ENCODE peak calls at places on chromosomes 6 and 20, in eight cellular contexts. One of them, this sample, is unnamed.

GRCh38 chr20:30816182-30816645 is 441.2 kb upstream of the DEFB115 start:
- DNase-seq in adrenal gland: no peak
- DNase-seq in GM06990: no peak
- DNase-seq in stomach: no peak
- DNase-seq in psoas muscle: peak; percentile 36
- DNase-seq in dorsolateral prefrontal cortex: no peak
- DNase-seq in fibroblast of the aortic adventitia: no peak
- DNase-seq in PC-9: no peak
- DNase-seq in this sample: no peak

GRCh38 chr20:50270569-50270968 is 79.9 kb downstream of the CEBPB start:
- DNase-seq in adrenal gland: no peak
- DNase-seq in GM06990: no peak
- DNase-seq in stomach: no peak
- DNase-seq in psoas muscle: no peak
- DNase-seq in dorsolateral prefrontal cortex: no peak
- DNase-seq in fibroblast of the aortic adventitia: no peak
- DNase-seq in PC-9: no peak
- DNase-seq in this sample: no peak

GRCh38 chr6:11798096-11798495 is 19.5 kb upstream of the ADTRP start:
- DNase-seq in adrenal gland: no peak
- DNase-seq in GM06990: no peak
- DNase-seq in stomach: no peak
- DNase-seq in psoas muscle: no peak
- DNase-seq in dorsolateral prefrontal cortex: no peak
- DNase-seq in fibroblast of the aortic adventitia: no peak
- DNase-seq in PC-9: no peak
- DNase-seq in this sample: no peak

GRCh38 chr6:35687658-35688604 is 784 bp downstream of the FKBP5 start:
- DNase-seq in adrenal gland: peak; percentile 76
- DNase-seq in GM06990: peak; percentile 72
- DNase-seq in stomach: peak; percentile 69
- DNase-seq in psoas muscle: peak; percentile 67
- DNase-seq in dorsolateral prefrontal cortex: peak; percentile 56
- DNase-seq in fibroblast of the aortic adventitia: peak; percentile 58
- DNase-seq in PC-9: peak; percentile 56
- DNase-seq in this sample: peak; percentile 61

GRCh38 chr6:96702626-96703025 is 134.7 kb downstream of the GPR63 start:
- DNase-seq in adrenal gland: no peak
- DNase-seq in GM06990: no peak
- DNase-seq in stomach: no peak
- DNase-seq in psoas muscle: no peak
- DNase-seq in dorsolateral prefrontal cortex: no peak
- DNase-seq in fibroblast of the aortic adventitia: no peak
- DNase-seq in PC-9: no peak
- DNase-seq in this sample: no peak

GRCh38 chr20:24095753-24096152 is 107.2 kb upstream of the GGTLC1 start:
- DNase-seq in adrenal gland: peak; percentile 34
- DNase-seq in GM06990: no peak
- DNase-seq in stomach: no peak
- DNase-seq in psoas muscle: no peak
- DNase-seq in dorsolateral prefrontal cortex: no peak
- DNase-seq in fibroblast of the aortic adventitia: no peak
- DNase-seq in PC-9: peak; percentile 76
- DNase-seq in this sample: no peak

GRCh38 chr6:144286503-144287393 is 1.6 kb downstream of the UTRN start:
- DNase-seq in adrenal gland: peak; percentile 90
- DNase-seq in GM06990: peak; percentile 16
- DNase-seq in stomach: peak; percentile 79
- DNase-seq in psoas muscle: peak; percentile 74
- DNase-seq in dorsolateral prefrontal cortex: no peak
- DNase-seq in fibroblast of the aortic adventitia: peak; percentile 86
- DNase-seq in PC-9: peak; percentile 90
- DNase-seq in this sample: peak; percentile 98

GRCh38 chr6:129567374-129567773 is 142.6 kb downstream of the ARHGAP18 start:
- DNase-seq in adrenal gland: peak; percentile 25
- DNase-seq in GM06990: no peak
- DNase-seq in stomach: no peak
- DNase-seq in psoas muscle: no peak
- DNase-seq in dorsolateral prefrontal cortex: no peak
- DNase-seq in fibroblast of the aortic adventitia: no peak
- DNase-seq in PC-9: no peak
- DNase-seq in this sample: no peak

GRCh38 chr6:31775633-31776263 is 1.4 kb downstream of the VWA7 start:
- DNase-seq in adrenal gland: no peak
- DNase-seq in GM06990: no peak
- DNase-seq in stomach: no peak
- DNase-seq in psoas muscle: no peak
- DNase-seq in dorsolateral prefrontal cortex: no peak
- DNase-seq in fibroblast of the aortic adventitia: no peak
- DNase-seq in PC-9: no peak
- DNase-seq in this sample: no peak

DNA sequence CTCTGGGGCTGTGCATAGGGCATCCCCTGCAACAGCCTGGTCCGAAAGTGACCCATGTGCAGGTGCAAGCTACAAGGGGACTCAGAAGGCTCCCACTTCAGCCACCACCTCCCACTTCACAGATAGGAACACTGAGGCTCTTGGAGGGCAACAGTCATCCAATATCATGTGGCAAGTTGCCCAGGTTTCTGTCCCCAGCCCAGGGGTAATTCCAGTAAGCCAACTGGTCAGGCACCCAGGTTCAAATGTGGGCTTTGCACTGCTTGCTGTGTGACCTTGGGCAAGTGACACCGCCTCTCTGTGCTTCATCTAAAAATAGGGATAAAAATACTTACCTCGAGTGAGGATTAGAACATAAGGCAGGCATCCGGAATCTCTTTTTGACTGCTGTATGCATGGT is 62.0 kb upstream of the SIRPA start:
- DNase-seq in adrenal gland: no peak
- DNase-seq in GM06990: no peak
- DNase-seq in stomach: no peak
- DNase-seq in psoas muscle: no peak
- DNase-seq in dorsolateral prefrontal cortex: no peak
- DNase-seq in fibroblast of the aortic adventitia: no peak
- DNase-seq in PC-9: no peak
- DNase-seq in this sample: no peak
- H3K4me3 ChIP-seq in adrenal gland: no peak overlapping the region
- H3K4me3 ChIP-seq in GM06990: no peak overlapping the region
- H3K4me3 ChIP-seq in stomach: no peak overlapping the region
- H3K4me3 ChIP-seq in psoas muscle: no peak overlapping the region
- H3K4me3 ChIP-seq in dorsolateral prefrontal cortex: no peak overlapping the region
- H3K4me3 ChIP-seq in fibroblast of the aortic adventitia: no peak overlapping the region
- H3K4me3 ChIP-seq in PC-9: no peak overlapping the region
- H3K4me3 ChIP-seq in this sample: no peak overlapping the region

DNA sequence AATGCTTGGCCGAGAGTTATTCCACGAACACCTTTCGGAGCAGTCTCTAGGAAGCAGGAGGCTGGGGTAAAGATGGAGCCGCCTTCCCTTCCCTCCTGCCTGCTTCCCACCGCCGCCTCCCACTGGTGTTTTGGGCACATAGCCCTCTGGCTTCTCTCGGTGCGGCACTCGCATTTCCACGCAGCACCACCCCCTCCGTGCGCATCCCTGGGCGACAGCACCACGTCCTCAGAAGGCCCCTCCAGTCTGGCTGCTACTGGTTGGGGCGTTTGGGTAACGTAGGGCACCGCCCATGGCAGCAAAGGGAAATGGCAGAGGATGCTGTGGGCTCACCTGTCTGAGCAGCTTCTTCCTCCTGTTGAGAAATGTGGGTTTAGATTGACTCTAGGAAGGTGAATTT is 2.4 kb downstream of the COL20A1 start:
- DNase-seq in adrenal gland: no peak
- DNase-seq in GM06990: no peak
- DNase-seq in stomach: no peak
- DNase-seq in psoas muscle: no peak
- DNase-seq in dorsolateral prefrontal cortex: no peak
- DNase-seq in fibroblast of the aortic adventitia: no peak
- DNase-seq in PC-9: no peak
- DNase-seq in this sample: no peak
- TF ChIP-seq CTCF in adrenal gland: no peak
- TF ChIP-seq CTCF in GM06990: peak; percentile 2
- TF ChIP-seq CTCF in stomach: no peak
- TF ChIP-seq CTCF in psoas muscle: no peak
- TF ChIP-seq CTCF in dorsolateral prefrontal cortex: no peak
- TF ChIP-seq CTCF in fibroblast of the aortic adventitia: no peak
- TF ChIP-seq CTCF in PC-9: no peak
- TF ChIP-seq CTCF in this sample: no peak

GRCh38 chr6:56838965-56839364 is 115.9 kb upstream of the BEND6 start:
- DNase-seq in adrenal gland: no peak
- DNase-seq in GM06990: no peak
- DNase-seq in stomach: no peak
- DNase-seq in psoas muscle: no peak
- DNase-seq in dorsolateral prefrontal cortex: no peak
- DNase-seq in fibroblast of the aortic adventitia: no peak
- DNase-seq in PC-9: no peak
- DNase-seq in this sample: no peak
- H3K4me3 ChIP-seq in adrenal gland: no peak overlapping the region
- H3K4me3 ChIP-seq in GM06990: peak overlapping the region; percentile 96
- H3K4me3 ChIP-seq in stomach: no peak overlapping the region
- H3K4me3 ChIP-seq in psoas muscle: peak overlapping the region; percentile 84
- H3K4me3 ChIP-seq in dorsolateral prefrontal cortex: peak overlapping the region; percentile 85
- H3K4me3 ChIP-seq in fibroblast of the aortic adventitia: no peak overlapping the region
- H3K4me3 ChIP-seq in PC-9: no peak overlapping the region
- H3K4me3 ChIP-seq in this sample: no peak overlapping the region

GRCh38 chr6:33492093-33492492 is 37.7 kb downstream of the ZBTB9 start:
- DNase-seq in adrenal gland: no peak
- DNase-seq in GM06990: no peak
- DNase-seq in stomach: no peak
- DNase-seq in psoas muscle: no peak
- DNase-seq in dorsolateral prefrontal cortex: no peak
- DNase-seq in fibroblast of the aortic adventitia: no peak
- DNase-seq in PC-9: no peak
- DNase-seq in this sample: no peak
- TF ChIP-seq CTCF in adrenal gland: no peak
- TF ChIP-seq CTCF in GM06990: peak; percentile 13
- TF ChIP-seq CTCF in stomach: no peak
- TF ChIP-seq CTCF in psoas muscle: no peak
- TF ChIP-seq CTCF in dorsolateral prefrontal cortex: no peak
- TF ChIP-seq CTCF in fibroblast of the aortic adventitia: no peak
- TF ChIP-seq CTCF in PC-9: no peak
- TF ChIP-seq CTCF in this sample: no peak

GRCh38 chr6:28356666-28357020 is 6.9 kb downstream of the ZKSCAN3 start:
- DNase-seq in adrenal gland: no peak
- DNase-seq in GM06990: no peak
- DNase-seq in stomach: no peak
- DNase-seq in psoas muscle: no peak
- DNase-seq in dorsolateral prefrontal cortex: no peak
- DNase-seq in fibroblast of the aortic adventitia: no peak
- DNase-seq in PC-9: no peak
- DNase-seq in this sample: no peak
- H3K4me3 ChIP-seq in adrenal gland: no peak overlapping the region
- H3K4me3 ChIP-seq in GM06990: no peak overlapping the region
- H3K4me3 ChIP-seq in stomach: no peak overlapping the region
- H3K4me3 ChIP-seq in psoas muscle: no peak overlapping the region
- H3K4me3 ChIP-seq in dorsolateral prefrontal cortex: peak overlapping the region; percentile 73
- H3K4me3 ChIP-seq in fibroblast of the aortic adventitia: no peak overlapping the region
- H3K4me3 ChIP-seq in PC-9: no peak overlapping the region
- H3K4me3 ChIP-seq in this sample: peak overlapping the region; percentile 62